ENCODE peak calls at places on chromosomes 11 and 22, in five cellular contexts. H is smooth muscle cell of the brain vasculature; R is stimulated activated CD4-positive, alpha-beta T cell treated with anti-CD3 and anti-CD28 coated beads, Interleukin-4, amount 100 ng/mL, for 48 hours; L is foreskin melanocyte; S is M059J. D is an unnamed sample.

GRCh38 chr11:13051257-13051656 is 42.1 kb downstream of the RASSF10 start:
- DNase-seq in S (peak), L (no peak), R (no peak), H (no peak), D (no peak)

GRCh38 chr11:65430406-65431217 is 8.0 kb downstream of the NEAT1 start:
- DNase-seq in S (peak), H (no peak), R (no peak), L (no peak), D (no peak)

GRCh38 chr22:36727110-36727509 is 23.6 kb upstream of the CACNG2 start:
- DNase-seq in H (no peak), S (no peak), R (no peak), L (no peak), D (no peak)

GRCh38 chr11:129190087-129190486 is 2.0 kb downstream of the ARHGAP32 start:
- DNase-seq in H (no peak), S (peak), L (peak), R (no peak), D (peak)

GRCh38 chr11:69434341-69434960 is 47.0 kb upstream of the LINC01488 start:
- DNase-seq in L (no peak), H (no peak), S (no peak), R (no peak), D (no peak)

GRCh38 chr11:22703561-22703960 is 37.1 kb downstream of the GAS2 start:
- DNase-seq in L (peak), R (no peak), H (no peak), S (no peak), D (peak)

GRCh38 chr11:3873712-3874349 is 18.4 kb downstream of the STIM1 start:
- DNase-seq in R (no peak), H (no peak), L (no peak), S (no peak), D (no peak)

GRCh38 chr22:39511226-39511625 is 9.1 kb upstream of the ATF4 start:
- DNase-seq in S (no peak), H (no peak), L (no peak), R (no peak), D (no peak)

GRCh38 chr11:43941257-43941879 is 1.1 kb upstream of the C11orf96 start:
- DNase-seq in S (no peak), L (no peak), R (no peak), H (no peak), D (no peak)

GRCh38 chr11:107549253-107549953 is 16.1 kb downstream of the ALKBH8 start:
- DNase-seq in R (no peak), H (peak), S (peak), L (peak), D (no peak)

GRCh38 chr11:2510626-2511402 is 66.0 kb downstream of the KCNQ1 start:
- DNase-seq in S (no peak), H (no peak), L (no peak), R (no peak), D (no peak)

GRCh38 chr11:72576661-72577060 is 97.6 kb downstream of the PDE2A start:
- DNase-seq in S (no peak), H (no peak), R (no peak), L (no peak), D (no peak)

GRCh38 chr22:36165161-36165560 is 4.6 kb upstream of the APOL3 start:
- DNase-seq in H (no peak), L (no peak), R (no peak), S (no peak), D (no peak)

GRCh38 chr11:8913961-8914660 is 3.1 kb downstream of the AKIP1 start:
- DNase-seq in R (peak), H (no peak), S (peak), L (peak), D (no peak)

GRCh38 chr11:121383726-121384125 is 68.4 kb upstream of the SORL1 start:
- DNase-seq in R (no peak), H (no peak), S (no peak), L (no peak), D (no peak)

GRCh38 chr11:35231074-35231473 is 92.1 kb downstream of the CD44 start:
- DNase-seq in L (no peak), H (no peak), R (no peak), S (no peak), D (no peak)

GRCh38 chr11:126335463-126335760 is 20.1 kb upstream of the ST3GAL4 start:
- DNase-seq in S (no peak), L (no peak), R (no peak), H (no peak), D (no peak)

GRCh38 chr22:35215993-35216392 is 41.3 kb upstream of the HMGXB4 start:
- DNase-seq in L (no peak), H (no peak), R (no peak), S (no peak), D (no peak)

GRCh38 chr11:29159552-29160465 is 857.0 kb downstream of the KCNA4 start:
- DNase-seq in L (peak), H (peak), S (peak), R (no peak), D (peak)

GRCh38 chr11:64086263-64086938 is 50.7 kb downstream of the FLRT1 start:
- DNase-seq in R (no peak), H (no peak), S (no peak), L (peak), D (peak)

GRCh38 chr22:47249370-47249928 is 487.0 kb downstream of the TBC1D22A start:
- DNase-seq in L (no peak), H (no peak), S (no peak), R (no peak), D (no peak)

GRCh38 chr22:18116634-18117033 is 6.0 kb downstream of the TUBA8 start:
- DNase-seq in R (no peak), L (no peak), S (no peak), H (no peak), D (no peak)

GRCh38 chr22:49052560-49052959 is 775.1 kb downstream of the BRD1 start:
- DNase-seq in R (no peak), S (no peak), L (no peak), H (no peak), D (no peak)